ENCODE peak calls at places on chromosomes 1 and 21, in ten cellular contexts. R is lower lobe of right lung, Q is neuronal stem cell, U is left lung, V is esophagus muscularis mucosa, O is cardiac muscle cell, B is aorta, W is fibroblast of lung, E is body of pancreas, H is heart left ventricle. S is an unnamed sample.

GRCh38 chr1:196180847-196181593 is 427.2 kb downstream of the KCNT2 start:
- DNase-seq in Q (no peak), W (peak; percentile 98), E (no peak), H (no peak), V (no peak), R (no peak), U (no peak), B (no peak), O (peak; percentile 97), S (no peak)

GRCh38 chr21:33021667-33022066 is 4.1 kb upstream of the OLIG2 start:
- DNase-seq in U (no peak), R (no peak), V (no peak), Q (no peak), W (no peak), E (no peak), H (no peak), O (no peak), B (no peak), S (no peak)

GRCh38 chr1:204709021-204709420 is 23.5 kb upstream of the LRRN2 start:
- DNase-seq in V (no peak), Q (no peak), E (no peak), R (no peak), B (peak; percentile 32), H (no peak), O (no peak), U (no peak), W (no peak), S (no peak)

GRCh38 chr1:50703240-50703639 is 256.8 kb downstream of the FAF1 start:
- DNase-seq in E (no peak), V (no peak), B (no peak), Q (no peak), U (no peak), W (no peak), H (no peak), R (no peak), O (no peak), S (no peak)

GRCh38 chr1:49016030-49016991 is 239.6 kb upstream of the BEND5 start:
- DNase-seq in B (no peak), R (no peak), E (no peak), W (no peak), U (no peak), Q (no peak), H (no peak), O (no peak), V (no peak), S (no peak)

GRCh38 chr1:25239681-25240541 is 7.3 kb downstream of the RSRP1 start:
- DNase-seq in B (peak; percentile 96), E (peak; percentile 96), V (peak; percentile 97), O (peak; percentile 94), W (peak; percentile 86), R (peak; percentile 95), H (peak; percentile 90), Q (peak; percentile 80), U (peak; percentile 95), S (peak; percentile 92)

GRCh38 chr1:67838180-67838912 is 5.1 kb upstream of the GNG12 start:
- DNase-seq in H (no peak), W (no peak), O (peak; percentile 46), B (no peak), V (no peak), U (no peak), E (peak; percentile 51), Q (no peak), R (no peak), S (no peak)

GRCh38 chr1:96473791-96474452 is 247.7 kb upstream of the PTBP2 start:
- DNase-seq in E (no peak), O (peak; percentile 20), V (no peak), B (no peak), H (no peak), U (no peak), W (no peak), Q (no peak), R (no peak), S (no peak)

GRCh38 chr1:48683878-48684277 is 92.8 kb downstream of the BEND5 start:
- DNase-seq in O (no peak), H (no peak), U (no peak), R (no peak), E (no peak), V (no peak), W (no peak), B (no peak), Q (no peak), S (no peak)

GRCh38 chr1:173914366-173914871 is 2.7 kb downstream of the SERPINC1 start:
- DNase-seq in Q (no peak), E (peak; percentile 49), V (no peak), U (no peak), R (no peak), W (peak; percentile 12), H (no peak), B (no peak), O (peak; percentile 24), S (no peak)

DNA sequence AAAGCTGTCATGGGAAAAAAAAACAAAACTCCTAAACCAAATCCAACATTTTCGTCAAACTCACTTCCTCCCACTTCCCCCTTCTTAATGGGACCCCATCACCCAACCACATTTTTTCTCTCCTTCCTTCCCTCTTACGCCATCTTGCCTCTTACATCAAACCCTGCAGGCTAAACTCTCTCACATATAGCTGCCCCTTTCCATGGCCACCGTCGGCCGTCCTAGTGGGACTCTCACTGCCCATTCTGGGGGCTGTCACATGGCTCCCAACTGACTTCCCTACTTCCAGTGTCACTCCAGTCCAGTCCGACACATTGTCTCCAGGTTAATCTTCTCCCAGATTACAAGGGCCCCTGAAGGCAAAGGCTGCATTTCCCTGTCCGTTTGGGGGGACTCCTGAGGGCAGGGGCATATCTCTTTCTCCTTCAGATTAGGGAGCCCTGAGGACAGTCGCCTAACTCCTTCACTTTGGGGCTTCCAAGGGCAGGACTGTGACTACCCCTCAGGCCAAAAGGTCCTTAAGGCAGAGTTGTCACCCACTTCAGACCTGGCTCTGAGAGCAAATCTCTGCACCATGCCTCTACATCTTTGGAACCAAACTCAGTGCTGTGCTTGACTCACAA is 658 bp downstream of the UBXN11 start:
- DNase-seq in R (no peak), E (no peak), W (no peak), Q (no peak), B (no peak), H (no peak), U (no peak), V (no peak), O (no peak), S (no peak)
- H3K27ac ChIP-seq in R (peak overlapping the region; percentile 80), E (peak overlapping the region; percentile 42), W (peak overlapping the region; percentile 87), Q (no peak overlapping the region), B (no peak overlapping the region), H (peak overlapping the region; percentile 63), U (peak overlapping the region; percentile 69), V (peak overlapping the region; percentile 63), O (peak overlapping the region; percentile 3), S (peak overlapping the region; percentile 68)

DNA sequence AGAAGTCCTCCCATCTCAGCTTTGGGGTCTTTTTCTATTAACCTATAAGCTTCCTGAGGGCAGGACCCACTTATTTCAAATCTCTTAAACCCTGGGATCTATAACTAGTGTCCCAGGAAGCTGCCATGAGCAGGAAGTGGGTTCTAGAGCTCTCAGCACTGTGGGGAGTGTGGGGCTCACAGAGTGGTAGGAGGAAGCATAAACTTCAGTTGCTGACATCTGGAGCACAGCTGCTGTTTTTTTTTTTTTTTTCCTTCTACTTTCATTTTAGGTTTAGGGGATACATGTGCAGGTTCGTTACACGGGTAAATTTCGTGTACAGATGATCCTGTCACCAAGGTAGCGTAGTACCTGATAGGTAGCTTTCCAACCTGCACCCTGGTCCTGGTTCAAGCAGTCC is 59.3 kb downstream of the AK4 start:
- DNase-seq in B (no peak), H (no peak), V (no peak), Q (no peak), E (no peak), W (peak; percentile 9), R (no peak), O (no peak), U (no peak), S (no peak)
- H3K4me3 ChIP-seq in B (no peak overlapping the region), H (no peak overlapping the region), V (no peak overlapping the region), Q (no peak overlapping the region), E (no peak overlapping the region), W (no peak overlapping the region), R (no peak overlapping the region), O (no peak overlapping the region), U (no peak overlapping the region), S (no peak overlapping the region)

DNA sequence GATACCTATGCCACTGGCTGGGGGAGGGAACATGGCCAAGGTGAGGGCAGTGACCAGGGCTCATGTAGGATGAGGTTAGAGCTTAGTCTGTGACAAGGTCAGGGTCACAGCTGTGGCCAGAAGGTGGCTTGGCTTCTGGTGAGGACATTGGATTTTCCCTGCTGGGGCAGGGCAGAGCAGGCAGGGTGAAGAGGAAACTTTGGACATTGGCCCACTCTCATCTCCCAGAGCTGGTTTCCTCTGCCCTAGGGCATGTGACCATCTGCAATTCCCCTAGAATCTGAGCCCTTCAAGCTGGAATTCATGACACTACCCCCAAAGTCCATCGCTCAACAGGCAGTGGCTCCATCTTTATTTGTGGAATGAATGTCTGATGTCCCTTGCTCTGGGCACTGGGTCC is 5.3 kb downstream of the DMBX1 start:
- DNase-seq in W (no peak), E (no peak), Q (no peak), B (no peak), H (no peak), O (no peak), R (no peak), V (no peak), U (no peak), S (no peak)
- H3K27me3 ChIP-seq in W (peaks cover 43% of the 10 kb centered on the region), E (peaks cover 30% of the 10 kb centered on the region), Q (peaks cover 96% of the 10 kb centered on the region), B (no peaks in the 10 kb centered on the region), H (peaks cover 70% of the 10 kb centered on the region), O (peaks cover 82% of the 10 kb centered on the region), R (peaks cover 63% of the 10 kb centered on the region), V (peaks cover 45% of the 10 kb centered on the region), U (peaks cover 82% of the 10 kb centered on the region), S (peaks cover 97% of the 10 kb centered on the region)

GRCh38 chr1:34779526-34779925 is 1.5 kb upstream of the GJB3 start:
- DNase-seq in W (no peak), O (no peak), H (no peak), E (no peak), Q (no peak), U (no peak), B (peak; percentile 21), V (no peak), R (no peak), S (no peak)
- H3K27ac ChIP-seq in W (no peak overlapping the region), O (no peak overlapping the region), H (no peak overlapping the region), E (no peak overlapping the region), Q (no peak overlapping the region), U (no peak overlapping the region), B (no peak overlapping the region), V (no peak overlapping the region), R (no peak overlapping the region), S (no peak overlapping the region)

GRCh38 chr1:64473367-64473766 is 3.4 kb downstream of the CACHD1 start:
- DNase-seq in V (peak; percentile 37), E (no peak), B (no peak), R (no peak), O (no peak), Q (no peak), U (no peak), H (no peak), W (no peak), S (no peak)
- H3K4me3 ChIP-seq in V (no peak overlapping the region), E (no peak overlapping the region), B (no peak overlapping the region), R (peak overlapping the region; percentile 69), O (peak overlapping the region; percentile 95), Q (no peak overlapping the region), U (peak overlapping the region; percentile 60), H (no peak overlapping the region), W (no peak overlapping the region), S (no peak overlapping the region)